ENCODE peak calls at places on chromosomes 3 and 15, in nine cellular contexts. X is choroid plexus epithelial cell, E is HCT116, G is upper lobe of left lung, R is fibroblast of mammary gland, B is fibroblast of pulmonary artery, H is NB4, Z is AG04450, N is AG04449. S is an unnamed sample.

GRCh38 chr3:105559856-105560255 is 193.1 kb downstream of the ALCAM start:
- DNase-seq in X (no peak), E (no peak), G (no peak), R (no peak), B (no peak), H (no peak), Z (peak), N (no peak), S (no peak)

GRCh38 chr3:184347321-184348056 is 10.1 kb downstream of the FAM131A start:
- DNase-seq in X (peak), E (no peak), G (no peak), R (peak), B (peak), H (no peak), Z (no peak), N (no peak), S (no peak)

GRCh38 chr3:197031315-197032285 is 2.0 kb upstream of the MELTF start:
- DNase-seq in X (peak), E (peak), G (peak), R (peak), B (peak), H (peak), Z (peak), N (peak), S (peak)

GRCh38 chr3:16668776-16669545 is 63.7 kb upstream of the DAZL start:
- DNase-seq in X (no peak), E (no peak), G (no peak), R (peak), B (no peak), H (peak), Z (no peak), N (no peak), S (no peak)

GRCh38 chr15:98548172-98548971 is 100.0 kb upstream of the IGF1R start:
- DNase-seq in X (peak), E (no peak), G (peak), R (peak), B (peak), H (peak), Z (peak), N (no peak), S (no peak)

GRCh38 chr3:37985637-37986320 is 4.8 kb upstream of the VILL start:
- DNase-seq in X (no peak), E (no peak), G (peak), R (no peak), B (peak), H (no peak), Z (no peak), N (no peak), S (peak)

GRCh38 chr15:100733088-100733487 is 130.7 kb downstream of the ASB7 start:
- DNase-seq in X (peak), E (no peak), G (no peak), R (peak), B (peak), H (no peak), Z (no peak), N (peak), S (peak)

GRCh38 chr3:139378587-139378986 is 10.9 kb downstream of the COPB2 start:
- DNase-seq in X (peak), E (no peak), G (no peak), R (peak), B (no peak), H (no peak), Z (no peak), N (no peak), S (no peak)

GRCh38 chr15:99564221-99565030 is 1.4 kb upstream of the MEF2A start:
- DNase-seq in X (peak), E (no peak), G (peak), R (no peak), B (peak), H (peak), Z (no peak), N (no peak), S (no peak)

GRCh38 chr3:58617338-58617761 is 40.2 kb upstream of the FAM107A start:
- DNase-seq in X (peak), E (no peak), G (no peak), R (no peak), B (no peak), H (no peak), Z (peak), N (no peak), S (no peak)

GRCh38 chr15:77247116-77247515 is 172.8 kb downstream of the PEAK1 start:
- DNase-seq in X (no peak), E (no peak), G (no peak), R (no peak), B (no peak), H (no peak), Z (no peak), N (no peak), S (no peak)

GRCh38 chr3:20564966-20565365 is 379.0 kb upstream of the SGO1 start:
- DNase-seq in X (no peak), E (no peak), G (no peak), R (peak), B (no peak), H (no peak), Z (no peak), N (no peak), S (no peak)

GRCh38 chr3:20558161-20558560 is 372.2 kb upstream of the SGO1 start:
- DNase-seq in X (no peak), E (no peak), G (no peak), R (no peak), B (no peak), H (no peak), Z (no peak), N (no peak), S (no peak)

GRCh38 chr3:20563985-20564384 is 378.0 kb upstream of the SGO1 start:
- DNase-seq in X (no peak), E (no peak), G (no peak), R (no peak), B (no peak), H (no peak), Z (no peak), N (no peak), S (no peak)

GRCh38 chr3:20561166-20561565 is 375.2 kb upstream of the SGO1 start:
- DNase-seq in X (no peak), E (no peak), G (no peak), R (peak), B (no peak), H (no peak), Z (no peak), N (no peak), S (no peak)

DNA sequence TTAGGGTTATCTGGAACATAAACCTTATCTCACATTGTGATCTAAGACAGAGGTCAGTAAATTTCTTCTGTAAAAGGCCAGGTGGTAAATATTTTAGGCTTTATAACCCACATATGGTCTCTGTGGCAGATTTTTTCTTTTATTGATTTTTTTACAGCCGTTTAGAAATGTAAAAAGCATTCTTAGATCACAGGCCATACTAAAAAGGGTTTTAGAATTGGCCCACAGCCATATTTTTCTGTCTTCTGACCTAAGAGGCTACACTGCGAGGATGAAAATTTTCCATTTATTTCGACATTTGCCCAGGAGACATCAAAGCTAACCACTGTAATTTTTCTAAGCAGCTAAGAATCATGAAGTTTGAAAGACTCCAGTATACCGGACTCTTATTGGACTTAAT is 377.2 kb upstream of the SGO1 start:
- DNase-seq in X (no peak), E (no peak), G (no peak), R (peak), B (no peak), H (no peak), Z (no peak), N (no peak), S (no peak)
- TF ChIP-seq CTCF in X (no peak), E (no peak), G (no peak), R (no peak), B (no peak), H (no peak), Z (no peak), N (no peak), S (no peak)

DNA sequence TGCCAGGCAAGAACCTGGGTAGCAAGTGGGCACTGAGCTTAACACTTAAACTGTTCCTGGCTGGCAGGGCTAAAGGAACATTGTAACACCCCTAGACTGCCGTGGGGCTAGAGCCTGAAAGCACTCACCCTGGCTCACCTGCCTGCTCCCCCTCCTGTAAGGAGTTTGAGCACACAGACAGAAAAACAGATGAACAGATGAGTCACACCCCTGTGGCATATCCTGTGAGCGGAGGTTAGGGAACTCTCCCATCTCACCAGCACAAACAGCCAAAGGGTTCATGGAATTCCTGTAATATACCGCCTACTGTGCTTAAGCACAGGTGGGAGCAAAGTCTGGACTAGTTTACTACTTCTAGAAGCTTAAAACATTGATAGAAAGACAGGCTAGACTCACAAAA is 300.1 kb downstream of the ROBO1 start:
- DNase-seq in X (peak), E (no peak), G (no peak), R (no peak), B (no peak), H (no peak), Z (no peak), N (no peak), S (no peak)
- H3K4me3 ChIP-seq in X (no peak), E (no peak), G (no peak), R (no peak), B (no peak), H (no peak), Z (no peak), N (no peak), S (no peak)

DNA sequence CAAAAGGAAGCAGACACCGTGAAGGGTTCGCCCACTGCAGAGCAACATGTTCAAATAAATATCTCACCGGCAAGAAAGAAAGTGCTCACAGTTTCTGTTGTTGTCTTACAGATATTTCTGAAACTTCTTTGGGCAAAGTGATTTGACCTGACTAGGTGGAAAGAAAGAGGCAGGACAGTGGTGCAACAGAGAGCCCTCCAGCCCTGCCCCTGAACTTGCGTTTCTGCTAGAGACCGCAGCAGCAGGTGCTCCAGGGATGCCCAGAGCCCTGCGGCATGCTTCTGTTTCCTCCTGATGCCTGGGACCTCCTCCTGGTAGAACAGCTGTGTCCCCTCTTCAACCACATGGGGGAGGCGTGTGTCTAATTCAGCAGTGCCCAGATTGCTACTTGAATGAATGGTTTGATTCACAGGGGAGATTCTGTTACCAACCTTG is 123.4 kb downstream of the ATP10A start:
- DNase-seq in X (peak), E (no peak), G (no peak), R (peak), B (peak), H (peak), Z (peak), N (no peak), S (no peak)
- TF ChIP-seq CTCF in X (peak), E (no peak), G (peak), R (peak), B (peak), H (no peak), Z (peak), N (peak), S (peak)

GRCh38 chr3:23161896-23162570 is 41.1 kb upstream of the UBE2E2 start:
- DNase-seq in X (peak), E (no peak), G (no peak), R (peak), B (no peak), H (no peak), Z (no peak), N (no peak), S (no peak)

GRCh38 chr3:23157331-23157730 is 45.8 kb upstream of the UBE2E2 start:
- DNase-seq in X (no peak), E (no peak), G (no peak), R (no peak), B (no peak), H (no peak), Z (no peak), N (no peak), S (no peak)

GRCh38 chr3:23162939-23163338 is 40.2 kb upstream of the UBE2E2 start:
- DNase-seq in X (no peak), E (no peak), G (no peak), R (no peak), B (no peak), H (no peak), Z (no peak), N (no peak), S (peak)

GRCh38 chr3:23159929-23160328 is 43.2 kb upstream of the UBE2E2 start:
- DNase-seq in X (peak), E (no peak), G (no peak), R (peak), B (peak), H (no peak), Z (peak), N (peak), S (no peak)

GRCh38 chr3:23161308-23161707 is 41.8 kb upstream of the UBE2E2 start:
- DNase-seq in X (no peak), E (no peak), G (no peak), R (peak), B (no peak), H (no peak), Z (no peak), N (no peak), S (no peak)
- H3K4me3 ChIP-seq in X (no peak), E (no peak), G (no peak), R (no peak), B (no peak), H (no peak), Z (no peak), N (no peak), S (no peak)